ENCODE peak calls at places on chromosome 6, in nine cellular contexts. One of them, this sample, is unnamed.

GRCh38 chr6:100620085-100620484 is 155.4 kb upstream of the SIM1 start:
- DNase-seq in NCI-H1105: no peak
- DNase-seq in NCI-H2081: no peak
- DNase-seq in COR-L47: no peak
- DNase-seq in pancreas: no peak
- DNase-seq in NCI-H460: no peak
- DNase-seq in hippocampal formation: no peak
- DNase-seq in HTR-8/SVneo: no peak
- DNase-seq in cardiac septum: no peak
- DNase-seq in this sample: no peak

GRCh38 chr6:38158762-38159350 is 339.3 kb downstream of the ZFAND3 start:
- DNase-seq in NCI-H1105: no peak
- DNase-seq in NCI-H2081: no peak
- DNase-seq in COR-L47: no peak
- DNase-seq in pancreas: no peak
- DNase-seq in NCI-H460: no peak
- DNase-seq in hippocampal formation: no peak
- DNase-seq in HTR-8/SVneo: no peak
- DNase-seq in cardiac septum: no peak
- DNase-seq in this sample: no peak

GRCh38 chr6:48378874-48379407 is 267.9 kb upstream of the PTCHD4 start:
- DNase-seq in NCI-H1105: peak
- DNase-seq in NCI-H2081: peak
- DNase-seq in COR-L47: peak
- DNase-seq in pancreas: no peak
- DNase-seq in NCI-H460: no peak
- DNase-seq in hippocampal formation: no peak
- DNase-seq in HTR-8/SVneo: no peak
- DNase-seq in cardiac septum: no peak
- DNase-seq in this sample: no peak

GRCh38 chr6:65064844-65065243 is 642.2 kb downstream of the EYS start:
- DNase-seq in NCI-H1105: no peak
- DNase-seq in NCI-H2081: no peak
- DNase-seq in COR-L47: no peak
- DNase-seq in pancreas: no peak
- DNase-seq in NCI-H460: no peak
- DNase-seq in hippocampal formation: no peak
- DNase-seq in HTR-8/SVneo: no peak
- DNase-seq in cardiac septum: no peak
- DNase-seq in this sample: no peak

GRCh38 chr6:30821862-30822784 is 62.2 kb upstream of the DDR1 start:
- DNase-seq in NCI-H1105: peak
- DNase-seq in NCI-H2081: peak
- DNase-seq in COR-L47: peak
- DNase-seq in pancreas: no peak
- DNase-seq in NCI-H460: peak
- DNase-seq in hippocampal formation: no peak
- DNase-seq in HTR-8/SVneo: no peak
- DNase-seq in cardiac septum: no peak
- DNase-seq in this sample: peak

GRCh38 chr6:68778356-68779020 is 143.4 kb downstream of the ADGRB3 start:
- DNase-seq in NCI-H1105: peak
- DNase-seq in NCI-H2081: peak
- DNase-seq in COR-L47: peak
- DNase-seq in pancreas: no peak
- DNase-seq in NCI-H460: peak
- DNase-seq in hippocampal formation: peak
- DNase-seq in HTR-8/SVneo: peak
- DNase-seq in cardiac septum: no peak
- DNase-seq in this sample: peak

GRCh38 chr6:20870493-20870892 is 336.2 kb downstream of the CDKAL1 start:
- DNase-seq in NCI-H1105: no peak
- DNase-seq in NCI-H2081: no peak
- DNase-seq in COR-L47: no peak
- DNase-seq in pancreas: no peak
- DNase-seq in NCI-H460: no peak
- DNase-seq in hippocampal formation: no peak
- DNase-seq in HTR-8/SVneo: no peak
- DNase-seq in cardiac septum: no peak
- DNase-seq in this sample: no peak

GRCh38 chr6:138523347-138524210 is 24.3 kb upstream of the NHSL1 start:
- DNase-seq in NCI-H1105: no peak
- DNase-seq in NCI-H2081: no peak
- DNase-seq in COR-L47: no peak
- DNase-seq in pancreas: no peak
- DNase-seq in NCI-H460: no peak
- DNase-seq in hippocampal formation: no peak
- DNase-seq in HTR-8/SVneo: no peak
- DNase-seq in cardiac septum: no peak
- DNase-seq in this sample: no peak

GRCh38 chr6:170067257-170067656 is 223.6 kb downstream of the DLL1 start:
- DNase-seq in NCI-H1105: no peak
- DNase-seq in NCI-H2081: no peak
- DNase-seq in COR-L47: no peak
- DNase-seq in pancreas: no peak
- DNase-seq in NCI-H460: no peak
- DNase-seq in hippocampal formation: peak
- DNase-seq in HTR-8/SVneo: no peak
- DNase-seq in cardiac septum: peak
- DNase-seq in this sample: no peak

GRCh38 chr6:132919476-132919875 is 105.1 kb downstream of the RPS12 start:
- DNase-seq in NCI-H1105: no peak
- DNase-seq in NCI-H2081: no peak
- DNase-seq in COR-L47: no peak
- DNase-seq in pancreas: no peak
- DNase-seq in NCI-H460: no peak
- DNase-seq in hippocampal formation: peak
- DNase-seq in HTR-8/SVneo: peak
- DNase-seq in cardiac septum: no peak
- DNase-seq in this sample: peak

GRCh38 chr6:75176076-75176582 is 29.7 kb downstream of the COL12A1 start:
- DNase-seq in NCI-H1105: no peak
- DNase-seq in NCI-H2081: no peak
- DNase-seq in COR-L47: no peak
- DNase-seq in pancreas: no peak
- DNase-seq in NCI-H460: no peak
- DNase-seq in hippocampal formation: no peak
- DNase-seq in HTR-8/SVneo: no peak
- DNase-seq in cardiac septum: no peak
- DNase-seq in this sample: no peak

GRCh38 chr6:43953256-43953655 is 174.0 kb downstream of the MRPL14 start:
- DNase-seq in NCI-H1105: no peak
- DNase-seq in NCI-H2081: no peak
- DNase-seq in COR-L47: no peak
- DNase-seq in pancreas: no peak
- DNase-seq in NCI-H460: no peak
- DNase-seq in hippocampal formation: no peak
- DNase-seq in HTR-8/SVneo: no peak
- DNase-seq in cardiac septum: peak
- DNase-seq in this sample: no peak

GRCh38 chr6:12861603-12862002 is 145.0 kb downstream of the PHACTR1 start:
- DNase-seq in NCI-H1105: no peak
- DNase-seq in NCI-H2081: no peak
- DNase-seq in COR-L47: no peak
- DNase-seq in pancreas: no peak
- DNase-seq in NCI-H460: no peak
- DNase-seq in hippocampal formation: no peak
- DNase-seq in HTR-8/SVneo: no peak
- DNase-seq in cardiac septum: no peak
- DNase-seq in this sample: no peak

GRCh38 chr6:112415366-112415765 is 68.2 kb downstream of the RFPL4B start:
- DNase-seq in NCI-H1105: no peak
- DNase-seq in NCI-H2081: no peak
- DNase-seq in COR-L47: no peak
- DNase-seq in pancreas: no peak
- DNase-seq in NCI-H460: no peak
- DNase-seq in hippocampal formation: no peak
- DNase-seq in HTR-8/SVneo: no peak
- DNase-seq in cardiac septum: no peak
- DNase-seq in this sample: no peak

GRCh38 chr6:135909737-135910387 is 58.4 kb downstream of the PDE7B start:
- DNase-seq in NCI-H1105: peak
- DNase-seq in NCI-H2081: peak
- DNase-seq in COR-L47: peak
- DNase-seq in pancreas: no peak
- DNase-seq in NCI-H460: peak
- DNase-seq in hippocampal formation: no peak
- DNase-seq in HTR-8/SVneo: peak
- DNase-seq in cardiac septum: no peak
- DNase-seq in this sample: peak

GRCh38 chr6:34836451-34836850 is 44.6 kb downstream of the BLTP3A start:
- DNase-seq in NCI-H1105: no peak
- DNase-seq in NCI-H2081: no peak
- DNase-seq in COR-L47: no peak
- DNase-seq in pancreas: no peak
- DNase-seq in NCI-H460: no peak
- DNase-seq in hippocampal formation: no peak
- DNase-seq in HTR-8/SVneo: no peak
- DNase-seq in cardiac septum: no peak
- DNase-seq in this sample: no peak

GRCh38 chr6:34237722-34238506 is 1.2 kb downstream of the HMGA1 start:
- DNase-seq in NCI-H1105: peak
- DNase-seq in NCI-H2081: peak
- DNase-seq in COR-L47: peak
- DNase-seq in pancreas: peak
- DNase-seq in NCI-H460: peak
- DNase-seq in hippocampal formation: peak
- DNase-seq in HTR-8/SVneo: no peak
- DNase-seq in cardiac septum: peak
- DNase-seq in this sample: peak

GRCh38 chr6:45445749-45446454 is 68.2 kb upstream of the SUPT3H start:
- DNase-seq in NCI-H1105: peak
- DNase-seq in NCI-H2081: no peak
- DNase-seq in COR-L47: peak
- DNase-seq in pancreas: no peak
- DNase-seq in NCI-H460: peak
- DNase-seq in hippocampal formation: peak
- DNase-seq in HTR-8/SVneo: peak
- DNase-seq in cardiac septum: peak
- DNase-seq in this sample: peak

GRCh38 chr6:35795453-35796071 is 1.6 kb downstream of the CLPS start:
- DNase-seq in NCI-H1105: no peak
- DNase-seq in NCI-H2081: no peak
- DNase-seq in COR-L47: no peak
- DNase-seq in pancreas: peak
- DNase-seq in NCI-H460: no peak
- DNase-seq in hippocampal formation: no peak
- DNase-seq in HTR-8/SVneo: no peak
- DNase-seq in cardiac septum: no peak
- DNase-seq in this sample: no peak

GRCh38 chr6:146950351-146950835 is 253.8 kb upstream of the STXBP5 start:
- DNase-seq in NCI-H1105: no peak
- DNase-seq in NCI-H2081: no peak
- DNase-seq in COR-L47: no peak
- DNase-seq in pancreas: no peak
- DNase-seq in NCI-H460: no peak
- DNase-seq in hippocampal formation: no peak
- DNase-seq in HTR-8/SVneo: peak
- DNase-seq in cardiac septum: no peak
- DNase-seq in this sample: no peak

GRCh38 chr6:69976591-69977090 is 110.3 kb downstream of the COL19A1 start:
- DNase-seq in NCI-H1105: no peak
- DNase-seq in NCI-H2081: no peak
- DNase-seq in COR-L47: no peak
- DNase-seq in pancreas: no peak
- DNase-seq in NCI-H460: no peak
- DNase-seq in hippocampal formation: no peak
- DNase-seq in HTR-8/SVneo: no peak
- DNase-seq in cardiac septum: no peak
- DNase-seq in this sample: no peak

GRCh38 chr6:144055121-144055931 is 40.0 kb downstream of the SF3B5 start:
- DNase-seq in NCI-H1105: no peak
- DNase-seq in NCI-H2081: no peak
- DNase-seq in COR-L47: no peak
- DNase-seq in pancreas: no peak
- DNase-seq in NCI-H460: no peak
- DNase-seq in hippocampal formation: no peak
- DNase-seq in HTR-8/SVneo: no peak
- DNase-seq in cardiac septum: no peak
- DNase-seq in this sample: no peak

GRCh38 chr6:8739454-8739853 is 304.1 kb upstream of the SLC35B3 start:
- DNase-seq in NCI-H1105: no peak
- DNase-seq in NCI-H2081: no peak
- DNase-seq in COR-L47: no peak
- DNase-seq in pancreas: no peak
- DNase-seq in NCI-H460: no peak
- DNase-seq in hippocampal formation: no peak
- DNase-seq in HTR-8/SVneo: no peak
- DNase-seq in cardiac septum: no peak
- DNase-seq in this sample: no peak

GRCh38 chr6:20691185-20691584 is 156.9 kb downstream of the CDKAL1 start:
- DNase-seq in NCI-H1105: peak
- DNase-seq in NCI-H2081: peak
- DNase-seq in COR-L47: no peak
- DNase-seq in pancreas: no peak
- DNase-seq in NCI-H460: no peak
- DNase-seq in hippocampal formation: no peak
- DNase-seq in HTR-8/SVneo: no peak
- DNase-seq in cardiac septum: no peak
- DNase-seq in this sample: no peak

GRCh38 chr6:157838718-157839430 is 15.8 kb downstream of the SNX9 start:
- DNase-seq in NCI-H1105: no peak
- DNase-seq in NCI-H2081: no peak
- DNase-seq in COR-L47: no peak
- DNase-seq in pancreas: no peak
- DNase-seq in NCI-H460: no peak
- DNase-seq in hippocampal formation: no peak
- DNase-seq in HTR-8/SVneo: no peak
- DNase-seq in cardiac septum: no peak
- DNase-seq in this sample: no peak

GRCh38 chr6:136405410-136406029 is 115.9 kb upstream of the BCLAF1 start:
- DNase-seq in NCI-H1105: no peak
- DNase-seq in NCI-H2081: no peak
- DNase-seq in COR-L47: no peak
- DNase-seq in pancreas: no peak
- DNase-seq in NCI-H460: peak
- DNase-seq in hippocampal formation: no peak
- DNase-seq in HTR-8/SVneo: no peak
- DNase-seq in cardiac septum: no peak
- DNase-seq in this sample: no peak

GRCh38 chr6:170128811-170129681 is 161.8 kb downstream of the DLL1 start:
- DNase-seq in NCI-H1105: no peak
- DNase-seq in NCI-H2081: no peak
- DNase-seq in COR-L47: no peak
- DNase-seq in pancreas: peak
- DNase-seq in NCI-H460: no peak
- DNase-seq in hippocampal formation: no peak
- DNase-seq in HTR-8/SVneo: no peak
- DNase-seq in cardiac septum: peak
- DNase-seq in this sample: no peak

GRCh38 chr6:117776441-117776840 is 101.2 kb downstream of the NUS1 start:
- DNase-seq in NCI-H1105: no peak
- DNase-seq in NCI-H2081: no peak
- DNase-seq in COR-L47: no peak
- DNase-seq in pancreas: no peak
- DNase-seq in NCI-H460: no peak
- DNase-seq in hippocampal formation: no peak
- DNase-seq in HTR-8/SVneo: no peak
- DNase-seq in cardiac septum: no peak
- DNase-seq in this sample: peak

This sample was measured in GM23338.